ENCODE peak calls at places on chromosomes 4 and X, in seven cellular contexts. One of them, this sample, is unnamed.

GRCh38 chrX:149006235-149006634 is 498.9 kb downstream of the IDS start:
- DNase-seq in HCT116: no peak
- DNase-seq in fibroblast of mammary gland: no peak
- DNase-seq in GM10248: no peak
- DNase-seq in stimulated activated CD4-positive, alpha-beta T cell treated with anti-CD3 and anti-CD28 coated beads, Interleukin-1b, Interleukin-23, amount 100 ng/mL, for 4 hours: no peak
- DNase-seq in GDM1: no peak
- DNase-seq in SK-N-DZ: no peak
- DNase-seq in this sample: no peak

GRCh38 chr4:175373031-175373430 is 439.0 kb downstream of the GPM6A start:
- DNase-seq in HCT116: no peak
- DNase-seq in fibroblast of mammary gland: peak; percentile 19
- DNase-seq in GM10248: no peak
- DNase-seq in stimulated activated CD4-positive, alpha-beta T cell treated with anti-CD3 and anti-CD28 coated beads, Interleukin-1b, Interleukin-23, amount 100 ng/mL, for 4 hours: no peak
- DNase-seq in GDM1: no peak
- DNase-seq in SK-N-DZ: no peak
- DNase-seq in this sample: no peak

GRCh38 chrX:105190252-105190853 is 30.1 kb downstream of the TEX13A start:
- DNase-seq in HCT116: no peak
- DNase-seq in fibroblast of mammary gland: peak; percentile 41
- DNase-seq in GM10248: peak; percentile 16
- DNase-seq in stimulated activated CD4-positive, alpha-beta T cell treated with anti-CD3 and anti-CD28 coated beads, Interleukin-1b, Interleukin-23, amount 100 ng/mL, for 4 hours: no peak
- DNase-seq in GDM1: no peak
- DNase-seq in SK-N-DZ: peak; percentile 8
- DNase-seq in this sample: peak; percentile 11

GRCh38 chr4:2141762-2142520 is 82.8 kb downstream of the NAT8L start:
- DNase-seq in HCT116: no peak
- DNase-seq in fibroblast of mammary gland: no peak
- DNase-seq in GM10248: peak; percentile 39
- DNase-seq in stimulated activated CD4-positive, alpha-beta T cell treated with anti-CD3 and anti-CD28 coated beads, Interleukin-1b, Interleukin-23, amount 100 ng/mL, for 4 hours: no peak
- DNase-seq in GDM1: no peak
- DNase-seq in SK-N-DZ: no peak
- DNase-seq in this sample: no peak

GRCh38 chr4:129378346-129378745 is 282.4 kb downstream of the C4orf33 start:
- DNase-seq in HCT116: no peak
- DNase-seq in fibroblast of mammary gland: no peak
- DNase-seq in GM10248: no peak
- DNase-seq in stimulated activated CD4-positive, alpha-beta T cell treated with anti-CD3 and anti-CD28 coated beads, Interleukin-1b, Interleukin-23, amount 100 ng/mL, for 4 hours: no peak
- DNase-seq in GDM1: no peak
- DNase-seq in SK-N-DZ: no peak
- DNase-seq in this sample: no peak

GRCh38 chr4:76584235-76585152 is 149.5 kb downstream of the SHROOM3 start:
- DNase-seq in HCT116: no peak
- DNase-seq in fibroblast of mammary gland: no peak
- DNase-seq in GM10248: no peak
- DNase-seq in stimulated activated CD4-positive, alpha-beta T cell treated with anti-CD3 and anti-CD28 coated beads, Interleukin-1b, Interleukin-23, amount 100 ng/mL, for 4 hours: no peak
- DNase-seq in GDM1: no peak
- DNase-seq in SK-N-DZ: peak; percentile 22
- DNase-seq in this sample: no peak

GRCh38 chr4:184538023-184538599 is 63.8 kb upstream of the IRF2 start:
- DNase-seq in HCT116: peak; percentile 66
- DNase-seq in fibroblast of mammary gland: peak; percentile 93
- DNase-seq in GM10248: peak; percentile 76
- DNase-seq in stimulated activated CD4-positive, alpha-beta T cell treated with anti-CD3 and anti-CD28 coated beads, Interleukin-1b, Interleukin-23, amount 100 ng/mL, for 4 hours: peak; percentile 22
- DNase-seq in GDM1: peak; percentile 73
- DNase-seq in SK-N-DZ: peak; percentile 83
- DNase-seq in this sample: peak; percentile 53

GRCh38 chr4:99300934-99301333 is 10.1 kb upstream of the ADH1A start:
- DNase-seq in HCT116: no peak
- DNase-seq in fibroblast of mammary gland: peak; percentile 98
- DNase-seq in GM10248: no peak
- DNase-seq in stimulated activated CD4-positive, alpha-beta T cell treated with anti-CD3 and anti-CD28 coated beads, Interleukin-1b, Interleukin-23, amount 100 ng/mL, for 4 hours: no peak
- DNase-seq in GDM1: no peak
- DNase-seq in SK-N-DZ: no peak
- DNase-seq in this sample: no peak

GRCh38 chr4:25313194-25313895 is 771 bp downstream of the ZCCHC4 start:
- DNase-seq in HCT116: no peak
- DNase-seq in fibroblast of mammary gland: no peak
- DNase-seq in GM10248: no peak
- DNase-seq in stimulated activated CD4-positive, alpha-beta T cell treated with anti-CD3 and anti-CD28 coated beads, Interleukin-1b, Interleukin-23, amount 100 ng/mL, for 4 hours: no peak
- DNase-seq in GDM1: no peak
- DNase-seq in SK-N-DZ: no peak
- DNase-seq in this sample: no peak

GRCh38 chr4:244471-244870 is 60.8 kb downstream of the ZNF732 start:
- DNase-seq in HCT116: peak; percentile 12
- DNase-seq in fibroblast of mammary gland: peak; percentile 18
- DNase-seq in GM10248: peak; percentile 13
- DNase-seq in stimulated activated CD4-positive, alpha-beta T cell treated with anti-CD3 and anti-CD28 coated beads, Interleukin-1b, Interleukin-23, amount 100 ng/mL, for 4 hours: no peak
- DNase-seq in GDM1: peak; percentile 48
- DNase-seq in SK-N-DZ: peak; percentile 28
- DNase-seq in this sample: peak; percentile 41

GRCh38 chr4:78845469-78845868 is 69.3 kb downstream of the BMP2K start:
- DNase-seq in HCT116: no peak
- DNase-seq in fibroblast of mammary gland: peak; percentile 12
- DNase-seq in GM10248: peak; percentile 13
- DNase-seq in stimulated activated CD4-positive, alpha-beta T cell treated with anti-CD3 and anti-CD28 coated beads, Interleukin-1b, Interleukin-23, amount 100 ng/mL, for 4 hours: no peak
- DNase-seq in GDM1: no peak
- DNase-seq in SK-N-DZ: no peak
- DNase-seq in this sample: no peak

This sample was measured in DND-41.